ENCODE peak calls at places on chromosomes 11 and 22, in seven cellular contexts. Z is kidney, A is amniotic epithelial cell, H is Kasumi-1, U is left colon, E is thoracic aorta, X is NB4. K is an unnamed sample.

GRCh38 chr22:49907807-49908206 is 10.4 kb downstream of the ALG12 start:
- DNase-seq in A (no peak), Z (peak), E (no peak), H (no peak), X (no peak), U (no peak), K (no peak)

GRCh38 chr22:41557401-41558240 is 3.2 kb upstream of the CSDC2 start:
- DNase-seq in X (no peak), U (peak), H (peak), A (peak), Z (peak), E (peak), K (peak)

GRCh38 chr22:47175761-47176359 is 413.4 kb downstream of the TBC1D22A start:
- DNase-seq in A (no peak), Z (peak), U (peak), H (no peak), E (no peak), X (no peak), K (peak)

GRCh38 chr11:84437129-84438123 is 1151.3 kb upstream of the CCDC90B start:
- DNase-seq in A (no peak), X (no peak), Z (peak), E (no peak), H (no peak), U (no peak), K (no peak)

GRCh38 chr22:42270512-42271190 is at the start of gene TCF20:
- DNase-seq in A (peak), Z (peak), X (peak), H (peak), E (no peak), U (no peak), K (peak)

GRCh38 chr11:105673089-105673488 is 63.2 kb downstream of the GRIA4 start:
- DNase-seq in Z (no peak), H (peak), E (no peak), X (peak), U (no peak), A (peak), K (no peak)

GRCh38 chr11:67415501-67416304 is at the start of gene CARNS1:
- DNase-seq in U (no peak), H (no peak), X (no peak), E (no peak), Z (no peak), A (no peak), K (no peak)

GRCh38 chr11:110123003-110123402 is 29.8 kb downstream of the ZC3H12C start:
- DNase-seq in H (no peak), X (no peak), U (no peak), A (peak), E (no peak), Z (no peak), K (no peak)

GRCh38 chr11:113043704-113044103 is 82.5 kb downstream of the NCAM1 start:
- DNase-seq in H (no peak), Z (no peak), U (no peak), A (no peak), E (no peak), X (no peak), K (no peak)

K was measured in heart right ventricle.